ENCODE peak calls at places on chromosomes 3 and 15, in six cellular contexts. W, N, V, J, C and A are unnamed samples.

GRCh38 chr3:4988815-4989648 is 9.8 kb downstream of the BHLHE40 start:
- DNase-seq in C (no peak), N (no peak), V (no peak), J (no peak), W (peak), A (no peak)

GRCh38 chr15:38593523-38593922 is 28.9 kb upstream of the RASGRP1 start:
- DNase-seq in N (no peak), V (no peak), W (no peak), C (no peak), J (no peak), A (no peak)

GRCh38 chr15:100345438-100345837 is 3.7 kb upstream of the ADAMTS17 start:
- DNase-seq in J (no peak), V (no peak), C (no peak), N (no peak), W (no peak), A (no peak)

GRCh38 chr3:87207500-87207899 is 19.6 kb upstream of the CHMP2B start:
- DNase-seq in V (no peak), N (no peak), C (no peak), J (no peak), W (no peak), A (no peak)

GRCh38 chr3:48088056-48088748 is 72.0 kb upstream of the MAP4 start:
- DNase-seq in W (peak), N (no peak), C (peak), V (no peak), J (no peak), A (no peak)

GRCh38 chr15:80171787-80172186 is 19.0 kb downstream of the FAH start:
- DNase-seq in C (no peak), J (no peak), V (no peak), N (no peak), W (no peak), A (no peak)

GRCh38 chr3:22263042-22263441 is 512.0 kb upstream of the ZNF385D start:
- DNase-seq in C (no peak), W (no peak), N (no peak), V (no peak), J (no peak), A (no peak)

GRCh38 chr15:26967719-26968269 is 3.2 kb upstream of the GABRG3 start:
- DNase-seq in V (peak), W (no peak), J (no peak), N (no peak), C (no peak), A (no peak)

GRCh38 chr15:69807752-69808151 is 290.0 kb downstream of the TLE3 start:
- DNase-seq in W (no peak), J (no peak), N (no peak), C (no peak), V (no peak), A (no peak)

GRCh38 chr3:59334585-59334984 is 284.8 kb upstream of the CFAP20DC start:
- DNase-seq in N (no peak), C (no peak), W (no peak), J (no peak), V (no peak), A (no peak)

GRCh38 chr3:194275721-194276120 is 75.4 kb downstream of the CPN2 start:
- DNase-seq in V (no peak), N (no peak), J (no peak), C (no peak), W (no peak), A (no peak)

GRCh38 chr15:34582461-34583357 is 742 bp downstream of the GOLGA8B start:
- DNase-seq in N (peak), W (peak), J (peak), V (peak), C (peak), A (no peak)

GRCh38 chr3:179961081-179962078 is 75.4 kb downstream of the PEX5L start:
- DNase-seq in J (no peak), W (no peak), V (no peak), N (peak), C (no peak), A (peak)

GRCh38 chr15:27538325-27538724 is 560.8 kb downstream of the OCA2 start:
- DNase-seq in N (peak), W (no peak), C (no peak), J (no peak), V (no peak), A (peak)

GRCh38 chr3:170740726-170741591 is 129.0 kb downstream of the RPL22L1 start:
- DNase-seq in V (no peak), N (no peak), W (no peak), C (no peak), J (no peak), A (peak)

GRCh38 chr3:38397320-38397719 is 50.7 kb downstream of the XYLB start:
- DNase-seq in V (no peak), J (no peak), W (no peak), C (no peak), N (no peak), A (no peak)

GRCh38 chr15:74695597-74696397 is at the start of gene EDC3:
- DNase-seq in C (peak), N (peak), W (peak), J (peak), V (peak), A (peak)

GRCh38 chr15:66595937-66596545 is 30.2 kb upstream of the LCTL start:
- DNase-seq in V (no peak), J (no peak), W (no peak), C (no peak), N (peak), A (no peak)

GRCh38 chr3:125602752-125603649 is 7.7 kb upstream of the OSBPL11 start:
- DNase-seq in V (no peak), N (no peak), J (no peak), W (no peak), C (no peak), A (no peak)

GRCh38 chr3:38004415-38005075 is 14.0 kb downstream of the VILL start:
- DNase-seq in W (peak), J (no peak), N (no peak), V (no peak), C (peak), A (peak)

GRCh38 chr3:169627789-169628188 is 35.7 kb downstream of the MECOM start:
- DNase-seq in J (no peak), C (no peak), W (no peak), V (no peak), N (no peak), A (no peak)

GRCh38 chr3:170726976-170727661 is 141.2 kb upstream of the SLC7A14 start:
- DNase-seq in V (no peak), N (no peak), W (no peak), J (no peak), C (no peak), A (no peak)

GRCh38 chr3:31166249-31166885 is 271.9 kb upstream of the GADL1 start:
- DNase-seq in C (no peak), W (no peak), N (no peak), V (no peak), J (no peak), A (no peak)

GRCh38 chr3:197428117-197428761 is 127.5 kb downstream of the BDH1 start:
- DNase-seq in N (no peak), W (peak), V (no peak), J (peak), C (peak), A (no peak)

GRCh38 chr3:99808163-99808794 is 9.4 kb upstream of the CMSS1 start:
- DNase-seq in N (peak), C (peak), J (no peak), V (no peak), W (peak), A (peak)

GRCh38 chr15:77474987-77475385 is 54.3 kb downstream of the HMG20A start:
- DNase-seq in N (peak), W (peak), C (no peak), J (no peak), V (no peak), A (no peak)

GRCh38 chr3:10228248-10228950 is 19.9 kb upstream of the TATDN2 start:
- DNase-seq in V (no peak), N (no peak), J (peak), C (no peak), W (no peak), A (no peak)

GRCh38 chr3:65595222-65595996 is 443.3 kb downstream of the MAGI1 start:
- DNase-seq in W (no peak), J (no peak), V (no peak), C (no peak), N (no peak), A (no peak)

GRCh38 chr15:62976301-62976842 is 66.2 kb upstream of the TPM1 start:
- DNase-seq in W (no peak), C (no peak), J (no peak), N (no peak), V (no peak), A (no peak)

GRCh38 chr3:186849392-186849975 is 7.0 kb downstream of the ADIPOQ start:
- DNase-seq in W (peak), C (peak), V (no peak), J (no peak), N (peak), A (peak)

GRCh38 chr3:186782542-186783069 is 771 bp upstream of the EIF4A2 start:
- DNase-seq in C (no peak), N (no peak), V (no peak), J (no peak), W (no peak), A (no peak)